ENCODE peak calls at places on chromosomes 1 and 21, in ten cellular contexts. M, Q, O, D, Y, X, J, C, I and G are unnamed samples. For H3K27me3, the result is how much of the 10 kb centered on the place peaks cover.

GRCh38 chr1:15616704-15617172 is 520 bp upstream of the DDI2 start:
- DNase-seq in D (no peak), J (no peak), I (no peak), X (no peak), C (no peak), Q (peak), O (peak), Y (no peak), M (peak), G (no peak)

GRCh38 chr21:46431884-46432488 is 26.7 kb upstream of the DIP2A start:
- DNase-seq in Y (no peak), J (no peak), O (no peak), I (peak), M (no peak), D (no peak), C (peak), Q (no peak), X (no peak), G (no peak)

GRCh38 chr1:25996966-25997758 is 701 bp downstream of the PAFAH2 start:
- DNase-seq in Y (no peak), O (peak), M (no peak), D (peak), I (no peak), C (no peak), X (no peak), Q (peak), J (no peak), G (no peak)

GRCh38 chr1:164599272-164599671 is 40.3 kb downstream of the PBX1 start:
- DNase-seq in O (no peak), Q (no peak), C (no peak), J (no peak), I (no peak), X (no peak), M (no peak), D (no peak), Y (no peak), G (no peak)

GRCh38 chr1:201251851-201252430 is 31.4 kb upstream of the PKP1 start:
- DNase-seq in J (no peak), Q (no peak), I (no peak), C (no peak), Y (no peak), D (no peak), X (no peak), M (no peak), O (no peak), G (no peak)

GRCh38 chr1:169271094-169271493 is 96.5 kb downstream of the NME7 start:
- DNase-seq in Q (peak), I (no peak), O (no peak), Y (no peak), D (no peak), X (no peak), M (peak), C (no peak), J (no peak), G (no peak)

GRCh38 chr1:27004471-27005165 is 8.0 kb downstream of the TENT5B start:
- DNase-seq in M (peak), X (no peak), Q (peak), I (no peak), Y (no peak), O (peak), C (no peak), D (no peak), J (no peak), G (no peak)

GRCh38 chr1:157092831-157093230 is 6.8 kb downstream of the ETV3L start:
- DNase-seq in C (no peak), Y (no peak), Q (peak), M (peak), I (peak), X (no peak), J (no peak), O (peak), D (no peak), G (no peak)

GRCh38 chr1:96820111-96820510 is 98.5 kb downstream of the PTBP2 start:
- DNase-seq in Q (peak), D (no peak), Y (no peak), O (peak), X (no peak), I (no peak), C (no peak), J (no peak), M (no peak), G (no peak)

GRCh38 chr1:32741417-32742131 is 39.0 kb upstream of the SYNC start:
- DNase-seq in M (peak), Q (no peak), X (no peak), C (no peak), O (no peak), D (no peak), Y (no peak), I (no peak), J (no peak), G (no peak)

GRCh38 chr1:227940791-227941241 is 6.9 kb downstream of the WNT9A start:
- DNase-seq in D (no peak), I (no peak), C (peak), X (no peak), O (no peak), M (no peak), J (no peak), Y (no peak), Q (no peak), G (no peak)

GRCh38 chr1:16921391-16922185 is at the start of gene CROCC:
- DNase-seq in Y (no peak), J (peak), I (no peak), M (peak), D (no peak), O (peak), C (no peak), Q (peak), X (no peak), G (no peak)

GRCh38 chr1:185775505-185775904 is 41.3 kb downstream of the HMCN1 start:
- DNase-seq in I (no peak), X (no peak), D (no peak), J (no peak), C (no peak), O (no peak), Q (peak), M (peak), Y (no peak), G (no peak)

GRCh38 chr1:178976541-178976940 is 49.2 kb upstream of the FAM20B start:
- DNase-seq in I (no peak), M (no peak), Y (no peak), O (no peak), J (no peak), X (no peak), Q (no peak), C (no peak), D (no peak), G (no peak)

GRCh38 chr1:50418600-50419109 is 4.6 kb downstream of the DMRTA2 start:
- DNase-seq in J (no peak), Q (peak), C (no peak), Y (no peak), D (no peak), O (no peak), M (peak), X (no peak), I (no peak), G (no peak)

GRCh38 chr1:220511785-220512184 is 16.2 kb upstream of the MARK1 start:
- DNase-seq in O (no peak), X (no peak), J (no peak), I (no peak), D (peak), C (no peak), M (peak), Q (no peak), Y (peak), G (no peak)

GRCh38 chr21:17900281-17900989 is 81.3 kb upstream of the C21orf91 start:
- DNase-seq in D (no peak), C (no peak), J (no peak), I (peak), O (no peak), M (peak), Y (no peak), X (no peak), Q (no peak), G (no peak)

GRCh38 chr1:6470132-6471085 is 4.4 kb upstream of the TNFRSF25 start:
- DNase-seq in O (no peak), Q (no peak), Y (no peak), X (no peak), C (no peak), M (peak), I (no peak), J (no peak), D (no peak), G (no peak)

GRCh38 chr1:67500413-67500959 is 70.3 kb upstream of the SERBP1 start:
- DNase-seq in Q (peak), C (peak), D (peak), X (no peak), I (peak), J (peak), M (peak), O (peak), Y (peak), G (peak)

GRCh38 chr1:150110066-150110465 is 39.6 kb upstream of the PLEKHO1 start:
- DNase-seq in J (no peak), Y (no peak), I (no peak), Q (no peak), M (no peak), O (no peak), C (no peak), D (no peak), X (no peak), G (no peak)

GRCh38 chr1:13901597-13901996 is 201.6 kb downstream of the PRDM2 start:
- DNase-seq in Q (no peak), X (no peak), C (no peak), J (no peak), Y (no peak), D (no peak), O (no peak), I (no peak), M (no peak), G (no peak)

GRCh38 chr1:26275580-26276431 is 4.1 kb upstream of the SH3BGRL3 start:
- DNase-seq in C (peak), D (peak), Q (peak), M (peak), O (peak), Y (peak), J (peak), X (no peak), I (peak), G (peak)

GRCh38 chr21:33383056-33383888 is 19.9 kb upstream of the IFNGR2 start:
- DNase-seq in I (peak), D (peak), M (peak), Y (peak), X (peak), J (peak), O (peak), C (no peak), Q (peak), G (no peak)

GRCh38 chr1:45400049-45400448 is 59.8 kb upstream of the MUTYH start:
- DNase-seq in M (peak), J (no peak), O (no peak), I (no peak), C (no peak), X (no peak), D (no peak), Q (no peak), Y (no peak), G (no peak)

GRCh38 chr1:196271212-196271947 is 336.9 kb downstream of the KCNT2 start:
- DNase-seq in O (no peak), J (no peak), Q (no peak), C (no peak), X (no peak), M (no peak), D (no peak), I (no peak), Y (no peak), G (no peak)

GRCh38 chr1:61459345-61459744 is 265.6 kb downstream of the TM2D1 start:
- DNase-seq in O (no peak), X (no peak), Q (no peak), C (no peak), M (no peak), I (no peak), J (no peak), D (no peak), Y (no peak), G (no peak)

GRCh38 chr1:35215346-35215745 is 22.4 kb upstream of the SFPQ start:
- DNase-seq in I (no peak), Q (no peak), C (no peak), M (no peak), J (no peak), D (no peak), O (no peak), Y (no peak), X (no peak), G (no peak)

GRCh38 chr1:35623832-35624231 is 17.5 kb downstream of the PSMB2 start:
- DNase-seq in C (no peak), M (no peak), O (no peak), D (no peak), J (no peak), X (no peak), I (no peak), Q (no peak), Y (no peak), G (no peak)

GRCh38 chr21:41956926-41957729 is 3.3 kb upstream of the C2CD2 start:
- DNase-seq in D (no peak), C (no peak), X (no peak), J (no peak), I (no peak), M (no peak), O (peak), Q (peak), Y (no peak), G (no peak)

GRCh38 chr1:32307313-32307712 is 15.4 kb downstream of the HDAC1 start:
- DNase-seq in X (no peak), Y (no peak), Q (peak), J (no peak), O (peak), D (no peak), C (no peak), I (no peak), M (no peak), G (no peak)

DNA sequence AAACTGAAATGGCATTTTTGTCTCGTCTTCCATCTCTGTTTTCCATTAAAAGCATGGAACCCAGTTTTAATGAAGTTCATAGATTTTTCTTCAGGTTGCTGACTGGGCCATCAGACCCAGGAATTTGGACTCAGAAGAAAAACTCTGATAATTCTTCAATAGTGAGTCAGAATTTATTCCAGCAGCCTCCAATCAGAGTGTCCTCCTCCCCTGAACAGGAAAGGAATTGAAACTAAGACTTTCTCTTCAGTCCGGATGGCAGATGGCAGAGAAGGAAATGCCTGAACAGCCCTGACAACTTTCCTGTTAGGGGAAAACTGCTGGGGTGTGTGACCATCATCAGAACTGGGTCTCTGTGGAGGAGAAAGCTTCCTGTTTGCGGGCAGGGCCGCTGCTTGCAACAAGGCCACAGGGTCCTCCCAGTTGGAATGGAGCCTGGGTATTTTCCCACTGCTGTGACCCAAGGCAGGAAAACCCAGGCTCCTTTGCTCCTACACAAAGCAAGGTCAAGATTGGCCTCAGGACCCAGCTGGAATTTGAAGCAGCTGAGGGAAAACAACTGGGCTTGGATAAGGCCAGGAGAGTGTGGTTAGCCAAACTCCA is 20.7 kb downstream of the CD34 start:
- DNase-seq in Y (peak), C (peak), Q (peak), M (no peak), O (peak), X (no peak), J (no peak), I (peak), D (peak), G (no peak)
- H3K27ac ChIP-seq in Y (no peak), C (peak), Q (no peak), M (no peak), O (peak), X (peak), J (no peak), I (peak), D (peak), G (no peak)

GRCh38 chr1:193143285-193143684 is 21.5 kb downstream of the CDC73 start:
- DNase-seq in I (no peak), Q (peak), Y (no peak), D (no peak), J (no peak), C (no peak), O (no peak), X (no peak), M (no peak), G (no peak)
- TF ChIP-seq CTCF in I (no peak), Q (peak), Y (peak), D (no peak), J (peak), C (peak), O (peak), X (no peak), M (no peak), G (peak)

GRCh38 chr1:31239653-31240241 is at the start of gene NKAIN1:
- DNase-seq in J (no peak), X (no peak), I (no peak), C (no peak), Q (peak), M (peak), O (peak), D (no peak), Y (peak), G (no peak)
- H3K27me3 ChIP-seq in J (under half), X (under half), I (under half), C (under half), Q (half or more), M (under half), O (under half), D (under half), Y (under half), G (half or more)

DNA sequence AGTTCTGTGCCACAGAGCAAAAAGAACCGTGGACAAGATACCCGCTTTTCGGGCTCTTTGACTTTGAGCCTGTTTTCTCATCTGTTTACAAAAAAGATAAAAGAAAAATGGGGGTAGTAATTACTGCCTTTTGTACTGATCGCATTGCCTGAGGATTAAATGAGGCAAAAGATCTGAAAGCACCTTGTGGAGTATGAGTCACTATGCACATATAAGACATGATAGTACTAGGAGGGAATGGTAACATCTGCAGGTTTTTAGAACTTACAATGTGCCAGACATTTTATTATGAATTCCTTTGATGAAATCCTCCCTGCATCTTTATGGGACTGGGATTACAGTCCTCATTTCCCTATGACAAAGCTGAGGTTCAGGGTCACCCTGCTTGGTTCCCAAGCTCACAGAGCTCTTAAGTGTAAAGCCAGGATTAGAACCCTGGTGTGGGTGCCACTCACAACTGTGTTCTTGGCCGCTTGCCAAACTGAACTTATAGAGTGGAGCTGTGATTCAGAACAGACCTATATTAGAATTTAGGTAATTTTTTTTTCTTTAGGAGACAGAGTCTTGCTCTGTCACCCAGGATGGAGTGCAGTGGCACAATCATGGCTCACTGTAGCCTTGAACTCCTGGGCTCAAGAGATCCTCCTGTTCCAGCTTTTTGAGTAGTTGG is 1.8 kb downstream of the DISC1 start:
- DNase-seq in C (no peak), Q (no peak), X (no peak), O (no peak), Y (no peak), D (no peak), M (no peak), J (no peak), I (no peak), G (peak)
- H3K27ac ChIP-seq in C (peak), Q (no peak), X (peak), O (no peak), Y (no peak), D (peak), M (no peak), J (no peak), I (no peak), G (peak)

GRCh38 chr21:16330340-16331319 is 600.8 kb downstream of the USP25 start:
- DNase-seq in C (no peak), Y (peak), O (peak), J (no peak), M (peak), D (no peak), I (peak), Q (peak), X (no peak), G (no peak)
- TF ChIP-seq CTCF in C (peak), Y (peak), O (peak), J (peak), M (peak), D (peak), I (peak), Q (peak), X (peak), G (peak)

GRCh38 chr1:47252369-47252768 is 20.3 kb upstream of the TAL1 start:
- DNase-seq in C (no peak), I (no peak), Y (no peak), O (no peak), D (no peak), M (no peak), J (no peak), Q (no peak), X (no peak), G (no peak)
- H3K27me3 ChIP-seq in C (under half), I (under half), Y (under half), O (under half), D (under half), M (under half), J (under half), Q (under half), X (under half), G (under half)

DNA sequence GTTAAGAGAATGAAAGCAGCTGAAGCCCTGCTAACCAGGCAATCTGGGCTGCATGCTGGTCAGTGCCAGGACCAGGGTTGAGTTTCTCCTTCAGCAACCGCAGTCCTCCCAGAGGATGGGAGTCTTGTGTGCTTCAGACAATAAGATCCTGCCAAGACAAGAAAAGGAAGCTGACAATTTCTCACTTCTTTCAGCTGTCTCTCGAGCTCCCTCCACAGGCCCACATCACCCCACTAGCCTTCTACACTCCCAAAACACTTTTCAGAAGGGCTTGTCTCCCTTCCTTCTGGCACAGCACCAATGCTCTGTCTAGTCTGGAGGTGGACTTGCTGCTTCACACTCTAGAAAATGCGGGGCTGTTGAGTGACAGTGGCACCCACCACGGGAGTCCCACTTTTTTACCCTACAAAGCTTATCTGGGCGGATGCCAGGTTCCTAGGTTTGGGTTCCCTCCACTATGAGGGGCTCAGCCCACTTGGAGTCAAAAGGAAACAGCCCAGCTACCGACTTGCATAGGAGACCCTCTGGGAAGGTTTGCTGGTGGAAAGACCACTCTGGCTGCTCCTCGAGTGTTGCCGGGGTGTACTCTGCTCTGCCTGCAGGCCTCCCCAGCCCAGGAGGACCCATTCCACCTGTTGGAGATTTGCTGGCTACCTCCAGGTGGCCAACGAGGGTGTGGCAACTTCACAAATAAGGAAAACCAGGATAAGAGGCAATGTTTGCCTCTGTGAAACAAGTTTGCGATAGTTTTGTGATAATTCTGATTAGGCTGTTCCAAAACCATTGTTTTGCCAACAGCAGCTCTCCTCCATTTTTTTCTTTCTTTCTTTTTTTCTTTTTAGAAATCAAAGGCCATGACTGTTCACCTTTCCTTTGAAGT is 68.9 kb downstream of the TENT5C start:
- DNase-seq in Y (no peak), M (no peak), Q (peak), I (peak), J (peak), O (peak), X (no peak), C (no peak), D (no peak), G (no peak)
- H3K27ac ChIP-seq in Y (no peak), M (no peak), Q (no peak), I (no peak), J (no peak), O (no peak), X (no peak), C (no peak), D (no peak), G (no peak)